ENCODE peak calls at places on chromosomes 2 and 18, in nine cellular contexts. V is lower lobe of right lung; Z is CD4-positive, CD25-positive, alpha-beta regulatory T cell; M is sigmoid colon; E is RWPE1; U is A549; T is hepatocyte; J is SK-N-SH; G is ascending aorta. Y is an unnamed sample.

GRCh38 chr2:197163755-197164753 is 146.5 kb downstream of the ANKRD44 start:
- DNase-seq in V (no peak), Z (no peak), M (no peak), E (no peak), U (no peak), T (peak), J (no peak), G (no peak), Y (peak)

GRCh38 chr2:189369566-189369965 is 71.7 kb upstream of the WDR75 start:
- DNase-seq in V (no peak), Z (no peak), M (no peak), E (peak), U (peak), T (no peak), J (no peak), G (no peak), Y (no peak)

GRCh38 chr18:54254265-54254758 is 15.0 kb upstream of the POLI start:
- DNase-seq in V (no peak), Z (no peak), M (no peak), E (peak), U (no peak), T (peak), J (no peak), G (no peak), Y (no peak)

GRCh38 chr18:26536032-26536431 is 12.3 kb downstream of the KCTD1 start:
- DNase-seq in V (no peak), Z (no peak), M (no peak), E (peak), U (no peak), T (no peak), J (no peak), G (no peak), Y (no peak)

GRCh38 chr2:118474151-118474561 is 373.3 kb downstream of the EN1 start:
- DNase-seq in V (no peak), Z (no peak), M (no peak), E (no peak), U (no peak), T (no peak), J (no peak), G (no peak), Y (no peak)

GRCh38 chr2:171652411-171652775 is 34.9 kb upstream of the DYNC1I2 start:
- DNase-seq in V (no peak), Z (no peak), M (no peak), E (peak), U (no peak), T (no peak), J (no peak), G (no peak), Y (no peak)

GRCh38 chr2:3535794-3536681 is 16.7 kb upstream of the ADI1 start:
- DNase-seq in V (peak), Z (no peak), M (peak), E (peak), U (no peak), T (peak), J (peak), G (peak), Y (no peak)

GRCh38 chr18:11851156-11852047 is at the start of gene CHMP1B:
- DNase-seq in V (peak), Z (peak), M (peak), E (peak), U (peak), T (peak), J (peak), G (peak), Y (peak)

GRCh38 chr2:140786585-140786984 is 1344.2 kb downstream of the LRP1B start:
- DNase-seq in V (no peak), Z (no peak), M (no peak), E (no peak), U (no peak), T (no peak), J (no peak), G (no peak), Y (no peak)

GRCh38 chr2:211534655-211535054 is 978.3 kb downstream of the CPS1 start:
- DNase-seq in V (no peak), Z (no peak), M (no peak), E (no peak), U (no peak), T (no peak), J (peak), G (no peak), Y (no peak)

GRCh38 chr2:69917854-69918253 is 2.9 kb downstream of the MXD1 start:
- DNase-seq in V (no peak), Z (no peak), M (no peak), E (peak), U (no peak), T (peak), J (no peak), G (peak), Y (no peak)

GRCh38 chr18:12442946-12443345 is 35.2 kb downstream of the PRELID3A start:
- DNase-seq in V (no peak), Z (no peak), M (no peak), E (no peak), U (no peak), T (no peak), J (no peak), G (no peak), Y (no peak)

GRCh38 chr2:165827219-165827920 is 33.3 kb upstream of the GALNT3 start:
- DNase-seq in V (no peak), Z (no peak), M (no peak), E (no peak), U (no peak), T (no peak), J (no peak), G (no peak), Y (no peak)

GRCh38 chr18:47604041-47604440 is 326.4 kb downstream of the SMAD2 start:
- DNase-seq in V (no peak), Z (no peak), M (no peak), E (no peak), U (no peak), T (no peak), J (no peak), G (no peak), Y (no peak)
- H3K27ac ChIP-seq in V (no peak), Z (no peak), M (no peak), E (no peak), U (no peak), T (no peak), J (no peak), G (no peak), Y (no peak)

DNA sequence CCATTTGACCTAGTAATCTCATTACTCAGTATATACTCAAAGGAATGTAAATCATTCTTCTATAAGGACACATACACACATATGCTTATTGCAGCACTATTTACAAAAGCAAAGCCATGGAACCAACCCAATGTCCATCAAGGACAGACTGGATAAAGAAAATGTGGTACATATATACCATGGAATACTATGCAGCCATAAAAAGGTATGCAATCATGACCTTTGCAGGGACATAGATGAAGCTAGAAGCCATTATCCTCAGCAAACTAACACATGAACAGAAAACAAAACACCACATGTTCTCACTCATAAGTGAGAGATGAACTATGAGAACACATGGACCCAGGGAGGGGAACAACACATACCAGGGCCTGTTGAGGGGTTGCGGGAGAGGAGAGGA is 214.5 kb downstream of the NBAS start:
- DNase-seq in V (no peak), Z (no peak), M (no peak), E (no peak), U (no peak), T (no peak), J (no peak), G (no peak), Y (no peak)
- H3K27ac ChIP-seq in V (no peak), Z (no peak), M (no peak), E (no peak), U (no peak), T (no peak), J (no peak), G (no peak), Y (no peak)

DNA sequence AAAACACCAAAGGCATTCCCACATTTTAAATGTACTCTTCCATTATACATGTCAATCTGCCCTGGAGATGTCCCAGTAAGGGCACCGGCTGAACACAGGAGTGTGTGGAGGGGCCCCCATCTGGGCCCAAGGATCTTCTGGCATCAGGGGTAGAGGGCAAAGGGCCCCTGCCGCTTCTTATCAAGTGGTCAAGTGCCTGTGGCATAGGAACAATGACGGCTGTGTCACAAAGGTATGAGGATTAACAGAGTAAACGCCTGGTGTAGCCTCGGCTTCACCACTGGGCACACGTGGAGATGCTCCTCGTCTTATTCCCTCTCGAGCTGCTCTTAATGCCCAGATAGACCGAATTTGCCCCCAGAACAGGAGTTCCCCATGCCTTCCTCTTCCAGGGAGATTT is 169.7 kb upstream of the GLI2 start:
- DNase-seq in V (no peak), Z (no peak), M (no peak), E (no peak), U (no peak), T (no peak), J (no peak), G (no peak), Y (no peak)
- H3K27ac ChIP-seq in V (no peak), Z (no peak), M (no peak), E (no peak), U (no peak), T (peak), J (no peak), G (peak), Y (no peak)

DNA sequence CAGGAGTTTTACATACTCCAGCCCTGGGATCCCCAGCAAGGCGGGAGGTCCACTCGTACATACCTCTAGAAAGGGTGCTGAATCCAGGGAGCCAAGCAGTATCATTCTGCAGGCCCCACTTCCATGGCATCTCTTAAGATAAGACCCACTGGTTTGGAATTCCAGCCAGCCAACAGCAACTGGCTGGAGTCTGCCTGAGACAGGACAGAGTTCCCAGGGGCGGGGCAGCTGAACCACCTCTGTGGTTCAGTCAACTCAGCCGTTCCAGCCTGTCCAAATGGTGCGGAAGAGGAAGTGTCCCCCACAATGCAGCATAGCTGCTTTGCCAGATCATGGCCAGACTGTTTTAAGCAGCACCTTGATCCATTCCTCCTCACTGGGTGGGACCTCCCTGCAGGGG is 33.2 kb downstream of the ZNF892 start:
- DNase-seq in V (no peak), Z (no peak), M (no peak), E (no peak), U (no peak), T (no peak), J (no peak), G (no peak), Y (no peak)
- H3K27ac ChIP-seq in V (no peak), Z (no peak), M (no peak), E (peak), U (no peak), T (no peak), J (no peak), G (no peak), Y (no peak)

GRCh38 chr2:47006374-47007220 is 91.0 kb upstream of the MCFD2 start:
- DNase-seq in V (no peak), Z (no peak), M (no peak), E (no peak), U (no peak), T (no peak), J (no peak), G (no peak), Y (no peak)
- H3K27ac ChIP-seq in V (no peak), Z (no peak), M (peak), E (peak), U (no peak), T (no peak), J (peak), G (peak), Y (peak)

GRCh38 chr2:234968633-234969328 is 17.0 kb downstream of the SH3BP4 start:
- DNase-seq in V (no peak), Z (no peak), M (no peak), E (no peak), U (no peak), T (no peak), J (no peak), G (no peak), Y (no peak)
- H3K27ac ChIP-seq in V (no peak), Z (no peak), M (no peak), E (peak), U (peak), T (peak), J (no peak), G (no peak), Y (no peak)

DNA sequence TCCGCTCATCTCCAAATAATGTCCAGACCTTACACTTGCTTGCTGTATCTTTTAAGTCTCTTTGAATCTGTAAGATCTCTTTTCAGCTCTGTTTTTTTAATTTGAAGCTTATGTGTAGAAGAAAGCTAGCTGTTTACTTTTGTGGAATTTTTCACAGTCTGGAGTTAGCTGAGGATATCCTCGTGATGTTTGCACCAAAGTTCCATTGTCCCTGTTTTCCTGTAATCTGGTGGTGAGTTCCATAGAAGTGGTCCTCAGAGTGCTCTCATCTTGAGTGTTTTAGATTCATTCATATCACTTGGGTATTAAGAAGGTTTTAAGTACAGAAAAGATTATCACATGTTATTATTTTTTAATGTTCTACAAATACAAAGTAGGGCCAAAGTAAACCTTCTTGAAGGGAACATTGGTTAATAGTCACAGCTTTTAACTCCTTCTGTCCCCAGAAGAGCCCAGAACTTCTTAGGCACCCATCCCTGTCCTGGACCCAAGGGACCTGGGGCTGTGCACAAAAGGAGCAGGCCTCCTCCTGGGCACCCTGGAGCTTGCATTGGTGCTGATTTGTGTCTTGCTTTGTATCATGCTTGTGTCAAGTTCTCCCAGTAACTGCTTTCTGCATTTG is 15.0 kb downstream of the MLPH start:
- DNase-seq in V (no peak), Z (no peak), M (no peak), E (no peak), U (no peak), T (no peak), J (no peak), G (no peak), Y (no peak)
- H3K27ac ChIP-seq in V (peak), Z (no peak), M (no peak), E (peak), U (peak), T (peak), J (peak), G (no peak), Y (no peak)

DNA sequence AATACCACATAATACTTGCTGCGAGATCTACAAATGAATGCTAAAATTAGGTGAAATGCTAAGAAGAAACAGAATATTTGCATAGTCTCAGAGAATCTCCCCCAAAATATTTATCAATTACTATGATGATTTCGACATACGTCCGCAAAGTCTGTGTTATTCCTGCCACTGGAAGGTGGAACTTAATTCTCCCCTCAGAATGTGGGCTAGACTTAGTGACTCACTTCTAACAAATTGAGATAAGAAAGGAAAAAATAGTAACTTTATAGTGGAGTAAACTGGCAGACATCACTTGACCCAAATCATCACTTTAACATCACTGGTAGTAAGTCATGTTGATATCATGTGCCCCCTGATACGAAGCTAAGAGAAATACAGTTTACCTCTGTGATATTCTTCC is 23.4 kb downstream of the HADHB start:
- DNase-seq in V (no peak), Z (no peak), M (no peak), E (no peak), U (no peak), T (no peak), J (no peak), G (no peak), Y (no peak)
- H3K27ac ChIP-seq in V (no peak), Z (no peak), M (no peak), E (no peak), U (no peak), T (no peak), J (no peak), G (no peak), Y (no peak)

GRCh38 chr2:168801456-168801855 is 981 bp upstream of the NOSTRIN start:
- DNase-seq in V (no peak), Z (no peak), M (no peak), E (no peak), U (no peak), T (no peak), J (no peak), G (no peak), Y (no peak)
- H3K27ac ChIP-seq in V (peak), Z (no peak), M (no peak), E (no peak), U (peak), T (peak), J (no peak), G (no peak), Y (no peak)